ENCODE peak calls at places on chromosomes 11 and 22, in seven cellular contexts. M is NCI-H1105; E is NCI-H1436; C is cardiac septum; A is NCI-H82; Q is effector memory CD8-positive, alpha-beta T cell; K is CD8-positive, alpha-beta memory T cell. O is an unnamed sample.

GRCh38 chr11:34609850-34610249 is 11.0 kb upstream of the EHF start:
- DNase-seq in A (no peak), E (no peak), M (no peak), Q (no peak), C (no peak), K (no peak), O (no peak)

GRCh38 chr22:41360126-41360525 is 21.6 kb upstream of the TEF start:
- DNase-seq in E (no peak), A (no peak), K (no peak), C (no peak), Q (no peak), M (no peak), O (no peak)

GRCh38 chr11:14414470-14415461 is 55.8 kb upstream of the RRAS2 start:
- DNase-seq in K (peak; percentile 47), M (no peak), Q (peak; percentile 70), E (no peak), A (no peak), C (no peak), O (no peak)

GRCh38 chr22:46250035-46250782 is at the start of gene CDPF1:
- DNase-seq in Q (peak; percentile 92), C (peak; percentile 97), A (peak; percentile 86), K (peak; percentile 84), E (peak; percentile 80), M (peak; percentile 83), O (peak; percentile 94)

GRCh38 chr11:64173616-64174355 is 7.9 kb upstream of the MACROD1 start:
- DNase-seq in E (no peak), A (no peak), Q (no peak), K (no peak), C (no peak), M (no peak), O (no peak)

GRCh38 chr22:21102659-21103267 is 57.0 kb downstream of the LRRC74B start:
- DNase-seq in C (peak; percentile 82), A (peak; percentile 85), M (no peak), K (peak; percentile 58), E (peak; percentile 67), Q (peak; percentile 62), O (peak; percentile 72)

GRCh38 chr11:85685131-85685819 is 720 bp downstream of the CCDC89 start:
- DNase-seq in Q (no peak), A (peak; percentile 40), E (no peak), C (peak; percentile 65), M (no peak), K (no peak), O (peak; percentile 16)

GRCh38 chr11:78699606-78700005 is 124.9 kb upstream of the NARS2 start:
- DNase-seq in Q (no peak), C (no peak), A (no peak), M (no peak), E (no peak), K (no peak), O (no peak)